ENCODE peak calls at places on chromosomes 1 and 21, in six cellular contexts. H is testis, N is tibial artery, C is fibroblast of lung, K is esophagus muscularis mucosa, Y is A549. A is an unnamed sample.

GRCh38 chr1:68301538-68301937 is 69.2 kb upstream of the WLS start:
- DNase-seq in H (no peak), N (no peak), C (no peak), K (no peak), Y (no peak), A (no peak)

GRCh38 chr1:160429702-160430535 is 29.6 kb downstream of the VANGL2 start:
- DNase-seq in H (no peak), N (no peak), C (no peak), K (no peak), Y (no peak), A (no peak)

GRCh38 chr1:10867914-10868598 is 71.6 kb upstream of the CASZ1 start:
- DNase-seq in H (no peak), N (no peak), C (no peak), K (no peak), Y (no peak), A (no peak)

GRCh38 chr1:228274452-228275153 is 66.8 kb downstream of the OBSCN start:
- DNase-seq in H (no peak), N (no peak), C (no peak), K (no peak), Y (no peak), A (no peak)

GRCh38 chr1:5881526-5882222 is 110.6 kb downstream of the NPHP4 start:
- DNase-seq in H (no peak), N (no peak), C (no peak), K (no peak), Y (no peak), A (no peak)

GRCh38 chr1:221098462-221099406 is 219.5 kb downstream of the HLX start:
- DNase-seq in H (no peak), N (no peak), C (peak; percentile 13), K (no peak), Y (no peak), A (no peak)

GRCh38 chr1:8539683-8540082 is 221.8 kb downstream of the SLC45A1 start:
- DNase-seq in H (no peak), N (no peak), C (no peak), K (no peak), Y (no peak), A (no peak)

GRCh38 chr1:7975212-7975865 is 13.8 kb downstream of the PARK7 start:
- DNase-seq in H (peak; percentile 83), N (peak; percentile 55), C (peak; percentile 78), K (no peak), Y (peak; percentile 86), A (peak; percentile 83)

GRCh38 chr1:15290382-15290781 is 43.4 kb downstream of the FHAD1 start:
- DNase-seq in H (no peak), N (no peak), C (peak; percentile 76), K (no peak), Y (peak; percentile 63), A (no peak)

GRCh38 chr1:19644761-19645543 is 841 bp downstream of the NBL1 start:
- DNase-seq in H (no peak), N (no peak), C (no peak), K (no peak), Y (no peak), A (no peak)

GRCh38 chr1:159014851-159015250 is 5.1 kb downstream of the IFI16 start:
- DNase-seq in H (no peak), N (no peak), C (no peak), K (no peak), Y (no peak), A (no peak)

GRCh38 chr1:159011701-159012100 is 2.0 kb downstream of the IFI16 start:
- DNase-seq in H (no peak), N (no peak), C (no peak), K (no peak), Y (no peak), A (no peak)

GRCh38 chr1:159012495-159012894 is 2.8 kb downstream of the IFI16 start:
- DNase-seq in H (no peak), N (peak; percentile 41), C (peak; percentile 37), K (no peak), Y (no peak), A (peak; percentile 47)

GRCh38 chr1:159015440-159015909 is 5.8 kb downstream of the IFI16 start:
- DNase-seq in H (peak; percentile 58), N (peak; percentile 82), C (peak; percentile 91), K (no peak), Y (peak; percentile 65), A (peak; percentile 64)

DNA sequence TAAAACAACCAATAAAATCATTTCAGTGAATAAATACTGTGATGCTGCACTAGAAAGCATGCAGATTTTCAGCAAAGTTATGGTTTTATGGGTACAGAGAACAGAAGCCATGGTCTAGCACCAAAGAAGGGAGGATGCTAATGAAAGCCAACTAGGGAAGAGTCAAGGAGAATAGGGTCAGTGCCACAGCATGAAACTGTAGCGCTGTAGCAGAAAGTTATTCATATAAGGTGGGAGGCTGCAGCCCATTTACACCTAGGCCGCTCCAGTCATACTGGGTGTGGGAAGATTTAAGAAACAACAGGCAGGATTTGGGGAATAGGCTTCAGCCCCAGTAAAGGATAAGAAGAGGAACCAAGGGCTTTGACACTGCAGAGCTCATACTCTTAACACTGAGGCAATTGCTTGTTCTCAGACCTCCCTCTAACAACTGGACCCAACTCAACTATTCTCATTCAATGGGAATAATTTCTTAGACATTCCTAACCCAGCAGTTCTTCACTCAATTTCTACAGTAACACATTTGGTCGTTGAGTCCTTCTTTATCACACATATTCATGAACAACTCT is 4.4 kb downstream of the IFI16 start:
- DNase-seq in H (no peak), N (no peak), C (no peak), K (no peak), Y (no peak), A (no peak)
- H3K4me1 ChIP-seq in H (no peaks in the 10 kb centered on the region), N (no peaks in the 10 kb centered on the region), C (peaks cover 4% of the 10 kb centered on the region), K (peaks cover 29% of the 10 kb centered on the region), Y (no peaks in the 10 kb centered on the region), A (peaks cover 3% of the 10 kb centered on the region)

DNA sequence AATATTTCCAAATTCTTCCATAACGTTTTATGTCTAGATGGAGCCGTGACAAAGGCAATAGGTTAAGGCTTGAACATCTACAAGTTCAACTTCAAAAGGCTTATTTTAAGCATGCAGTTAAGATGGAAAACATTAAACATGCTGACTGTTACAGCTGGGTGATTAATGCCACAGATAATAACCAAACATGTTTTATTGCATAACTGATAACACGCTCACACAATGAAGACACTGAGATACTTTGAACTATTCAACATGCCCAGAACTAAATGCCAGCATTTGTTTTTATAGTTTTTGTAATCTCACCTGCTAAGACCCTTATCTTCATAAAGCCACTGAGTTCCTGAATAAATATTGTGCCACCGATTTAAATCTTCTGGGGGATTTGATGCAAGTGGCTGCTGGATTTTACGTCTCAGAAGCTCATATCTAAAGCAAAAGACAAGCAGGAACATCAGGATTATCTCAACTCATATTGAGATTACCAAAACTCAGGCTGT is 310.4 kb downstream of the KCTD3 start:
- DNase-seq in H (no peak), N (no peak), C (no peak), K (no peak), Y (no peak), A (no peak)
- H3K4me3 ChIP-seq in H (no peak overlapping the region), N (no peak overlapping the region), C (no peak overlapping the region), K (no peak overlapping the region), Y (no peak overlapping the region), A (no peak overlapping the region)

GRCh38 chr1:58816747-58817221 is 32.9 kb upstream of the JUN start:
- DNase-seq in H (no peak), N (no peak), C (peak; percentile 41), K (no peak), Y (no peak), A (no peak)
- H3K4me1 ChIP-seq in H (peaks cover 16% of the 10 kb centered on the region), N (no peaks in the 10 kb centered on the region), C (peaks cover 25% of the 10 kb centered on the region), K (peaks cover 37% of the 10 kb centered on the region), Y (peaks cover 41% of the 10 kb centered on the region), A (peaks cover 4% of the 10 kb centered on the region)

DNA sequence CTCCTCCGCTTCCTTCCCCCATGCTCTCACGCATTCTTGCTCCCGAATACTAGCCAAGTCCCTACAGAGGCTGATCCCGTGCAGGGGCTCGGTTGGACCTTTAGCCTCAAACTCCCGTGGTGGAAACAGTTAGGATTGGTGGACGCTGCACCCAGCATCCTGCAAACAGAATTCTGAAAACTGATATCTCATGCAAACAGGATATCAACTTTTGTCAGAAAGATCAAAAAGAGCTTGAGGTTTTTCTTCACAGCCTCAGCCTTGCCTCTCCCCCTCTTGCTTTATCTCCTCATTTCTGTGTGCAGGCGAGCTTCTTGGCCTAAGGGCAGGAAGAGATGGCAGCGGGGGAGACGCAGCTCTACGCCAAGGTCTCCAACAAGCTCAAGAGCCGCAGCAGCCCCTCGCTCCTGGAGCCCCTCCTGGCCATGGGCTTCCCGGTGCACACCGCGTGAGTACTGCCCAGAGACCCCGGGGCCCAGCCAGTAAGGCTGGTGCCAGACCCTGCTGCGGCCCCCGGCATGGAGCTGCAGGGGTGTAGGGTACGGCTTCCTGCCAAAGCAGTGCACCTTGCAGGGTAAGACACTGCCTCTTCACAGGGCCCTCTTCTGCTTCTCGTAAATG is at the start of gene UBASH3A:
- DNase-seq in H (no peak), N (no peak), C (no peak), K (no peak), Y (no peak), A (no peak)
- H3K4me3 ChIP-seq in H (no peak within 1 kb of the TSS), N (no peak within 1 kb of the TSS), C (no peak within 1 kb of the TSS), K (no peak within 1 kb of the TSS), Y (no peak within 1 kb of the TSS), A (no peak within 1 kb of the TSS)

GRCh38 chr1:115651391-115651790 is 9.6 kb downstream of the VANGL1 start:
- DNase-seq in H (no peak), N (no peak), C (no peak), K (no peak), Y (no peak), A (no peak)
- H3K4me1 ChIP-seq in H (peaks cover 6% of the 10 kb centered on the region), N (no peaks in the 10 kb centered on the region), C (peaks cover 6% of the 10 kb centered on the region), K (peaks cover 61% of the 10 kb centered on the region), Y (peaks cover 16% of the 10 kb centered on the region), A (peaks cover 38% of the 10 kb centered on the region)

GRCh38 chr1:155062702-155063411 is 683 bp upstream of the EFNA4 start:
- DNase-seq in H (peak; percentile 75), N (no peak), C (peak; percentile 44), K (no peak), Y (peak; percentile 72), A (peak; percentile 87)
- H3K4me3 ChIP-seq in H (no peak overlapping the region), N (peak overlapping the region; percentile 65), C (peak overlapping the region; percentile 91), K (peak overlapping the region; percentile 65), Y (peak overlapping the region; percentile 77), A (peak overlapping the region; percentile 81)

DNA sequence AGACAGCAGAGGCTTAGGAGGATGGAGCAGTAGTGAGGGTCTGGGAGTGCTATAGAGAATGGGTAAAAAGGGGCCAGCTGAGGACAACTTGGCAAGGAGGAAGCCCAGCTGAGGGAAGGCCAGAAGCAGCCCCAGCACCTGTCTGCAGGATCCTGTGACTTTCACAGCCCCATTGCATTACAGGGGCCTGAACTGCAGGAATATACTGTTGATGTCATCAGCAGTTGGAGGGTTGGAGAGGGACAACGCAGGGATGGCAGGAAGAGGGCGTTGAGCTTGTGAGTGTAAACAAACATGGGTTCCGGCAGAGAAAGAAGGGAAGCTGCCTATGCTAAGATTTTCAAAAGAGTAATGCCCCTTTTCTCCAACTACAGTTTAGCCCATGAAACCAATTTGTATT is 628.5 kb downstream of the SMYD3 start:
- DNase-seq in H (no peak), N (no peak), C (no peak), K (no peak), Y (no peak), A (no peak)
- H3K4me1 ChIP-seq in H (peaks cover 14% of the 10 kb centered on the region), N (no peaks in the 10 kb centered on the region), C (peaks cover 18% of the 10 kb centered on the region), K (peaks cover 25% of the 10 kb centered on the region), Y (no peaks in the 10 kb centered on the region), A (peaks cover 5% of the 10 kb centered on the region)

A was measured in right cardiac atrium.